ENCODE peak calls at places on chromosomes 12 and 14, in four cellular contexts. T, M, S and W are unnamed samples.

GRCh38 chr12:116196752-116197718 is 80.5 kb downstream of the MED13L start:
- DNase-seq in T (no peak), M (no peak), S (peak; percentile 73), W (no peak)

GRCh38 chr14:34711169-34711568 is 3.2 kb downstream of the CFL2 start:
- DNase-seq in T (no peak), M (peak; percentile 50), S (no peak), W (no peak)

GRCh38 chr12:19165446-19165845 is 35.9 kb downstream of the PLEKHA5 start:
- DNase-seq in T (no peak), M (no peak), S (no peak), W (no peak)

GRCh38 chr12:80230068-80230467 is 130.7 kb downstream of the OTOGL start:
- DNase-seq in T (no peak), M (no peak), S (no peak), W (no peak)

GRCh38 chr14:77498984-77499527 is 440 bp upstream of the ISM2 start:
- DNase-seq in T (peak; percentile 53), M (no peak), S (no peak), W (no peak)

GRCh38 chr12:114562654-114563053 is 121.3 kb downstream of the TBX3 start:
- DNase-seq in T (no peak), M (no peak), S (no peak), W (no peak)

GRCh38 chr14:71399057-71399487 is 491.8 kb downstream of the PCNX1 start:
- DNase-seq in T (peak; percentile 5), M (peak; percentile 83), S (no peak), W (no peak)

GRCh38 chr14:65150891-65151290 is 48.6 kb upstream of the MAX start:
- DNase-seq in T (no peak), M (no peak), S (no peak), W (no peak)

DNA sequence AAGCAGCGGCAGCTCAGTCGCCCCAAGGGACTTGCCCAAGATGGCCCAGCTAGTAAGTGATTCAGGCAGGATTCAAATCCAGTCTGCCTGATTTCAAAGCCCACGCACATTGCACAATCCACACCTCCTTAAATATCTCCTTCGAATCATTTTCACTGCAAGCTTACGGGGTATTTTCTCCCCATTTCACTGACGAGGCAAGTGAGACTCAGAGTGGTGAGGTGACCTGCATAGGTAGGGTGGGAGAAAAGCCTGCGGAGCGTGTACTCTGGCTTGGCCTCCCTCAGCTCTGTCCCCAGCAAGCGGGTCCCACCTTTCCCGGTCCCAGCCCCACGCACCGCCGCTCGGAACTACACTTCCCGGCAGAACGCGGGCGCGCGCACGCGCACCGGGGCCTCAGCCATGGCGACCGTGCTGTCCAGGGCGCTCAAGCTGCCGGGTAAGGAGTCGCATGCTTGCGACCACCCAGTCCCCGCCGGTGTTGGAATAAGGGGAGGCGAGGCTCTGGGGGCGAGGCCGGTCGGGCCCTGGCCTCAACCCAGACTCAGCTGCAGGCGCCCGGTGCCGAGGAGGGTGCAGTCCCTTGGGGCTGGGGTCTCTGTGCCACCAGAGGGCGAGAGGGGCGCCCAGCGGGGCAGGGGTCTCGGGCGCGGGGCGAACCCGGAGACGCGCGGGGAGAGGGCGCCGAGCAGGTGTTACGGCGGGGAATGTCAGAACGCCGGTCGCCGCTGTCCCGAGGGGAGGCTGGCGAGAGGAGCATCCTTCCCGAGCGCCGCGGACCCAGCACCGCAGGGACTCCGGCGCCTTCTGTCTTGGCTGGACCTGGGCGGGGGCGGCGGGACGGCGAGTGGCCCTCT is at the start of gene FAM234B:
- DNase-seq in T (peak; percentile 79), M (no peak), S (peak; percentile 76), W (peak; percentile 68)
- TF ChIP-seq POLR2AphosphoS5 in T (no peak), M (no peak), S (no peak), W (no peak)

GRCh38 chr14:74401504-74402241 is 24.3 kb downstream of the SYNDIG1L start:
- DNase-seq in T (peak; percentile 77), M (peak; percentile 45), S (peak; percentile 16), W (no peak)
- TF ChIP-seq SPI1 in T (no peak), M (no peak), S (no peak), W (no peak)

GRCh38 chr12:121446760-121447159 is 46.8 kb downstream of the RNF34 start:
- DNase-seq in T (no peak), M (no peak), S (no peak), W (no peak)
- TF ChIP-seq POLR2AphosphoS5 in T (no peak), M (no peak), S (no peak), W (no peak)

GRCh38 chr12:12562016-12562483 is 613 bp downstream of the DUSP16 start:
- DNase-seq in T (no peak), M (no peak), S (peak; percentile 59), W (no peak)

GRCh38 chr12:12559699-12560296 is 2.9 kb downstream of the DUSP16 start:
- DNase-seq in T (no peak), M (no peak), S (no peak), W (no peak)

GRCh38 chr12:12562585-12563245 is at the start of gene DUSP16:
- DNase-seq in T (peak; percentile 61), M (peak; percentile 75), S (peak; percentile 82), W (peak; percentile 74)

GRCh38 chr12:12561305-12562015 is 1.2 kb downstream of the DUSP16 start:
- DNase-seq in T (no peak), M (no peak), S (no peak), W (peak; percentile 67)

GRCh38 chr12:12560587-12561304 is 1.9 kb downstream of the DUSP16 start:
- DNase-seq in T (no peak), M (peak; percentile 66), S (peak; percentile 8), W (peak; percentile 83)
- TF ChIP-seq SPI1 in T (peak; percentile 84), M (peak; percentile 81), S (no peak), W (peak; percentile 70)

GRCh38 chr14:24316597-24316950 is 5.3 kb downstream of the LTB4R start:
- DNase-seq in T (no peak), M (no peak), S (peak; percentile 59), W (no peak)

GRCh38 chr14:24317141-24317927 is 6.0 kb downstream of the LTB4R start:
- DNase-seq in T (no peak), M (no peak), S (peak; percentile 42), W (no peak)

GRCh38 chr14:24315243-24315806 is 4.0 kb downstream of the LTB4R start:
- DNase-seq in T (no peak), M (no peak), S (no peak), W (no peak)

GRCh38 chr14:24314377-24315193 is 3.3 kb downstream of the LTB4R start:
- DNase-seq in T (no peak), M (no peak), S (no peak), W (peak; percentile 27)

GRCh38 chr14:24315807-24316596 is 4.7 kb downstream of the LTB4R start:
- DNase-seq in T (no peak), M (no peak), S (peak; percentile 62), W (no peak)
- TF ChIP-seq POLR2AphosphoS5 in T (no peak), M (no peak), S (no peak), W (no peak)

GRCh38 chr12:22333751-22334695 is 484 bp downstream of the ST8SIA1 start:
- DNase-seq in T (no peak), M (no peak), S (no peak), W (no peak)
- TF ChIP-seq SPI1 in T (no peak), M (no peak), S (no peak), W (no peak)

DNA sequence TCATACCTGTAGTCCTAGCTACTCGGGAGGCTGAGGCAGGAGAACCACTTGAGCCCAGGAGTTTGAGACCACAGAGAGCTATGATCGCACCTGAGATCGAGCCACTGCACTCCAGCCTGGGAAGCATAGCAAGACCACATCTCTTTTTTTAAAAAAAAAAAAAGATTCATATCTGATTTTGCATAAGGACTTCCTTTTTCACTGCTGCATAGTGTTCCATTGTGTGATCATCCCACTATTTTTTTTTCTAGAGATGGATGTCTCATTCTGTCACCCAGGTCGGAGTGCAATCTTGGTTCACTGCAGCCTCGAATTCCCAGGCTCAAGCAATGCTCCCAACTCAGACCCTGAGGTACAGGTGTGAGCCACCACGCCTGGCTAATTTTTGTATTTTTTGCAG is 50.4 kb downstream of the PHETA1 start:
- DNase-seq in T (no peak), M (no peak), S (no peak), W (no peak)
- TF ChIP-seq POLR2AphosphoS5 in T (no peak), M (no peak), S (no peak), W (no peak)

GRCh38 chr14:20295067-20295466 is 10.7 kb downstream of the TTC5 start:
- DNase-seq in T (no peak), M (peak; percentile 60), S (no peak), W (no peak)
- TF ChIP-seq SPI1 in T (peak; percentile 97), M (peak; percentile 94), S (no peak), W (peak; percentile 3)

GRCh38 chr14:33682746-33683145 is 268.1 kb downstream of the EGLN3 start:
- DNase-seq in T (no peak), M (no peak), S (no peak), W (no peak)

GRCh38 chr14:33678012-33678411 is 272.9 kb downstream of the EGLN3 start:
- DNase-seq in T (no peak), M (no peak), S (no peak), W (no peak)

GRCh38 chr14:33679025-33679424 is 271.8 kb downstream of the EGLN3 start:
- DNase-seq in T (no peak), M (no peak), S (no peak), W (no peak)

GRCh38 chr14:33680873-33681272 is 270.0 kb downstream of the EGLN3 start:
- DNase-seq in T (no peak), M (no peak), S (no peak), W (no peak)

DNA sequence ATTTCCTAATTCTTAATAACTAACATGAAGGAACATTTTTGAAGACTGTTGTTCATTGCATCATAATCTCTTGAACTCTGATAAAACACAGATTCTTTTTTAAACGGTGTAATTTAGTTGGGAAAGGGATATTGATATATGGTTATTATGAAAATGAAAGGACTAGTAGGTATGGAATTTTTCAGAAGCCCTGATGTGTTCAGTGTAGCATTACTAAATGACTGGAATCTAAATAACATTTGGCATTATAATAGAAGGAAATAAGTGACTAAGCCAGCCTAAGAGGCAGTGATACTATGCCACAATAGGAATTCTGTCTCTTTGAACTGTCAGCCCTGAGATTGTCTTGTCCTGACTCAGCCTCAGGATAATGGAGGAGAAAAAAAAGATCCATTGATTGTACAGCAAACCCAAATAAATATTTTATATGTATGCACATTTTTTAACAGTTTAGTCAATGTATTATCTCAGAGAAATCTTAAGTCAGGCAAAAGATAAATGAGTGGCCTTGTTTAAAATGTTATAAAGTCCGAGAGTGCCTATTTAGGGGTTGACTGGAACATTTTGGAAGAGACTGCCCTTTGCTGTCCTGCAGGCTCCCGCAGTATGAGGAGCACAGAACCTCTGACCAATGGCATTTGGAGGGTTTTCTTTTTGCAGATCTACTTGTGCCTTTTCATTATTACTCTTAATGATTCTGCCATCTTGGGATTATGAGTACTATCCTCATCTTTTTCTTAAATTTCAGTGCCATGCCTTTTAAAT is 271.2 kb downstream of the EGLN3 start:
- DNase-seq in T (no peak), M (no peak), S (no peak), W (no peak)
- TF ChIP-seq POLR2AphosphoS5 in T (no peak), M (no peak), S (no peak), W (no peak)